ENCODE peak calls at places on chromosomes 16 and 17, in six cellular contexts. U is breast epithelium, I is right lobe of liver, R is left ventricle myocardium inferior, H is stomach, K is ascending aorta. Q is an unnamed sample. For H3K4me1, the result is how much of the 10 kb centered on the place peaks cover.

GRCh38 chr16:14486520-14487303 is 143.3 kb downstream of the PARN start:
- DNase-seq in I (peak), U (peak), H (peak), R (peak), K (peak), Q (peak)

GRCh38 chr17:52482271-52482670 is 323.8 kb upstream of the CA10 start:
- DNase-seq in R (no peak), U (no peak), I (no peak), H (no peak), K (no peak), Q (no peak)

GRCh38 chr16:8850279-8850885 is 18.4 kb downstream of the CARHSP1 start:
- DNase-seq in I (peak), U (no peak), H (no peak), K (peak), R (peak), Q (peak)

GRCh38 chr17:42394838-42395237 is 6.6 kb upstream of the STAT3 start:
- DNase-seq in R (no peak), K (no peak), U (no peak), I (no peak), H (no peak), Q (no peak)

GRCh38 chr16:9665851-9666271 is 516.4 kb downstream of the GRIN2A start:
- DNase-seq in I (no peak), U (no peak), R (no peak), H (no peak), K (no peak), Q (no peak)

GRCh38 chr17:35816723-35817122 is 7.4 kb downstream of the TAF15 start:
- DNase-seq in I (no peak), H (no peak), R (no peak), K (no peak), U (no peak), Q (no peak)

GRCh38 chr16:49687603-49688002 is 168.3 kb downstream of the ZNF423 start:
- DNase-seq in R (no peak), K (no peak), H (no peak), I (no peak), U (no peak), Q (no peak)

GRCh38 chr17:19388791-19389190 is 1.8 kb upstream of the MFAP4 start:
- DNase-seq in I (peak), R (no peak), U (no peak), H (no peak), K (no peak), Q (no peak)

GRCh38 chr16:35173295-35173694 is 1713.9 kb downstream of the TP53TG3F start:
- DNase-seq in H (no peak), I (no peak), U (no peak), R (no peak), K (no peak), Q (no peak)

GRCh38 chr16:68259007-68259406 is 5.3 kb upstream of the SLC7A6 start:
- DNase-seq in I (no peak), K (no peak), U (no peak), H (no peak), R (no peak), Q (no peak)

GRCh38 chr17:81582341-81582740 is 30.2 kb upstream of the FAAP100 start:
- DNase-seq in K (no peak), R (no peak), U (no peak), H (no peak), I (no peak), Q (no peak)

GRCh38 chr17:55962931-55963378 is 190.3 kb upstream of the ANKFN1 start:
- DNase-seq in R (peak), K (no peak), U (no peak), I (no peak), H (no peak), Q (no peak)

GRCh38 chr16:19210175-19210924 is 42.3 kb downstream of the SYT17 start:
- DNase-seq in I (no peak), K (no peak), H (peak), R (no peak), U (no peak), Q (no peak)

GRCh38 chr17:56203430-56203829 is 50.2 kb downstream of the ANKFN1 start:
- DNase-seq in U (no peak), H (no peak), K (no peak), R (no peak), I (no peak), Q (no peak)

GRCh38 chr17:59845595-59846390 is 47.0 kb downstream of the TUBD1 start:
- DNase-seq in I (peak), U (peak), R (no peak), H (peak), K (no peak), Q (peak)

GRCh38 chr16:4945560-4946502 is 8.9 kb upstream of the PPL start:
- DNase-seq in I (peak), U (peak), K (peak), H (no peak), R (peak), Q (peak)

GRCh38 chr16:58044266-58045019 is 18.9 kb downstream of the MMP15 start:
- DNase-seq in I (no peak), K (no peak), U (no peak), R (no peak), H (no peak), Q (no peak)

GRCh38 chr17:75684924-75685323 is 17.8 kb downstream of the SAP30BP start:
- DNase-seq in U (no peak), H (peak), I (no peak), R (no peak), K (no peak), Q (peak)

GRCh38 chr17:35973333-35974260 is 7.7 kb downstream of the CCL16 start:
- DNase-seq in R (no peak), H (no peak), K (no peak), I (peak), U (no peak), Q (no peak)

GRCh38 chr17:82551779-82552457 is 32.4 kb downstream of the FOXK2 start:
- DNase-seq in R (peak), U (peak), I (peak), H (peak), K (peak), Q (peak)

GRCh38 chr17:79841369-79842135 is 2.3 kb upstream of the CBX4 start:
- DNase-seq in I (peak), U (no peak), R (no peak), H (no peak), K (no peak), Q (no peak)

GRCh38 chr17:79840204-79840988 is 1.2 kb upstream of the CBX4 start:
- DNase-seq in K (peak), I (peak), H (peak), U (no peak), R (peak), Q (no peak)

GRCh38 chr17:79842136-79842655 is 3.0 kb upstream of the CBX4 start:
- DNase-seq in U (no peak), H (no peak), R (no peak), K (no peak), I (peak), Q (no peak)

GRCh38 chr17:79839363-79840203 is at the start of gene CBX4:
- DNase-seq in H (peak), R (peak), K (peak), I (peak), U (peak), Q (peak)

DNA sequence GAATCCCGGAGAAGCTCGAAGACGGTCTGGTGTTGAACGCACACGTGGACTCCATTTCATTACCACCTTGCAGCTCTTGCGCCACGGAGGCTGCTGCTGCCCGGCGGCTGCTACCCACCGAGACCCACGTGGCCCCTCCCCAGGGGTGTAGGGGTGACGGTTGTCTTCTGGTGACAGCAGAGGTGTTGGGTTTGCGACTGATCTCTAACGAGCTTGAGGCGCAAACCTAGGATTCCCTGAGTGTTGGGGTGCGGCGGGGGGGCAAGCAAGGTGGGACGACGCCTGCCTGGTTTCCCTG is 1.7 kb upstream of the CBX4 start:
- DNase-seq in K (no peak), I (no peak), H (no peak), R (no peak), U (no peak), Q (no peak)
- H3K4me1 ChIP-seq in K (under half), I (under half), H (half or more), R (half or more), U (under half), Q (under half)

DNA sequence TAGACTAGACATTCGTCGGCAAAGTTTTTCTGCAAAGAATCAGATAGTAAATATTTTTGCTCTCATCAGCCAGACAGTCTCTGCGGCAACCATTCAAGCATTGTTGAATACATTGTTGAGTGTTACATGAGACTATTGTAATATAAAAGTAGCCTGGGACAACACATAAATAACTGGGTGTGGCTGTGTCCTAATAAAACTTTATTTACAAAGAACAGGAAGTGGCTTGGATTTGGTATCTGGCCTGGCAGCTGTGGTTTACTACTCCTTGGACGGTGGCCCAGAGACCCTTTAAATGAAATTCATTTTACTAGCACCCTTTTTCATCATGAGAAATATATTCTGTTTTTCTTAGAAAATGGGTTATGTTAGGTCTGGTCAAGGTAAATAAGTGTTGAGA is 297.2 kb downstream of the WWOX start:
- DNase-seq in H (no peak), U (no peak), I (no peak), K (no peak), R (no peak), Q (no peak)
- TF ChIP-seq CTCF in H (no peak), U (no peak), I (no peak), K (no peak), R (no peak), Q (no peak)

DNA sequence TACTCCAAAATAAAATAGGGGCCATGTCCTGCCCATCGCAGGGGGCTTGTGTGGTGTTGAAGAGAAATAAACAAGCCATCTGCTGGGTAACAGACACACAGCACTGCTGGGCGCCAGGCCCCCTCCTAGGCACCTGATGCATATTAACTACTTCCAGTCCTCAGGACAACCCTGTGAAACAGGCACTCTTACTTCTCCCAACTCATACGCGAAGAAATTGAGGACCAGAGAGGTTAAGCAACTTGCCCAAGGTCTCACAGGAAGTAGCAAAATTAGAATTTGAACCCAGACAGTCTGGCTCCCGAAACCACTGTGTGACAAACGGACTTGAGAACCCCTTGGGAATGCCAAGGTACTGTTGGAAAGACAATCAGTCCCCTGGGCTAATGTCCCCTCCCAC is 2.8 kb downstream of the STX1B start:
- DNase-seq in U (no peak), K (no peak), R (no peak), H (no peak), I (no peak), Q (no peak)
- H3K27ac ChIP-seq in U (no peak), K (no peak), R (no peak), H (no peak), I (no peak), Q (no peak)

GRCh38 chr16:88738167-88739084 is 32.1 kb downstream of the CTU2 start:
- DNase-seq in U (no peak), H (no peak), K (no peak), R (no peak), I (no peak), Q (no peak)
- H3K4me1 ChIP-seq in U (under half), H (under half), K (under half), R (under half), I (under half), Q (under half)

DNA sequence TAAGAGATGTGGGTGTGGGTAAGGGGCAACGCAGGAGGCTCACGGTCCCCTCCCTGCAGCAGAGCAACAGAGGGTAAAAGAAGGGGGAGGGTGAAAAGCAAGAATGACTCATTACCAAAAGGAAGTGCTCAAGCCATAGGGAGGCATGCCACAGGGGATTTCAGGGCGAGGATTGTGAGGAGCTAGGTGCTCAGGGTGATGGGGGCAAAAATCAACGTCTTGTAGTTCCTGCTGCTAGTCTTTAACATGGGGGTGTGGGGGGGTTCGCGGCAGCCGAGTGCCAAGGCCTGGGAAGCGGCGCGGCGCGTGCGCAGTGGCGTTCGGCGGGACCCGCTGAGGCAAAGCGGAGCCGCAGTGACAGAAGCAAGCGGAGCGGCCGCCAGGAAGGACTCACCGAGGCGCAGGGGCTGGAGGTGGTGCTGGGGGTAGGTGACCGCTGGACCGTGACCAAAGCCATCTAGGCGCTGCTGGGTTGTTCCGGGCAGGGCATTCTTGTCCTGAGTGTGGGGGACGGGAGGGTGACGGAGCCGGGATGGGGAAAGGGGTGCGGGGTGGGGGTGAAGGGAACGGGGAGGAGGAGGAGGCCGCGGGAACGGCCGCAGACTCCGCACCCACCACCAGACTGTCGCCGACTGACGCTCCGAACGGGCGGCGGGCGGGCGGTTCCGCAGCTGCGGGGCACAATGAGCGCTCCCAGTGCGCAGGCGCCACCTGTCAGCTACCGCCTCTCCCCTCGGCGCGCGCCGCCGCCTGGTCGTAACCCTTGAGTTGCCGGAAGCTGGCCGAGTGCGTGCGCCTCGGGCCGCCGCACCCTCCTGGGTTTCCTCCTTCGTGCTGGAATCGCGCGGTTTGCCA is at the start of gene SSH2:
- DNase-seq in K (peak), I (peak), U (peak), R (peak), H (peak), Q (peak)
- TF ChIP-seq CTCF in K (no peak), I (no peak), U (no peak), R (no peak), H (no peak), Q (no peak)

GRCh38 chr16:29148867-29149272 is 164.0 kb downstream of the LAT start:
- DNase-seq in U (peak), H (peak), I (peak), K (no peak), R (peak), Q (no peak)
- H3K27ac ChIP-seq in U (no peak), H (no peak), I (peak), K (no peak), R (no peak), Q (no peak)

Q was measured in RWPE2.